ENCODE peak calls at places on chromosome 18, in nine cellular contexts. One of them, this sample, is unnamed.

GRCh38 chr18:37922162-37922561 is 356.6 kb upstream of the CELF4 start:
- DNase-seq in CD14-positive monocyte: no peak
- DNase-seq in substantia nigra: no peak
- DNase-seq in T-helper 9 cell: no peak
- DNase-seq in T-cell: no peak
- DNase-seq in fibroblast of lung: no peak
- DNase-seq in cardiac fibroblast: no peak
- DNase-seq in H9: no peak
- DNase-seq in nucleus accumbens: no peak
- DNase-seq in this sample: peak

GRCh38 chr18:29586210-29586609 is 1409.3 kb upstream of the CDH2 start:
- DNase-seq in CD14-positive monocyte: no peak
- DNase-seq in substantia nigra: no peak
- DNase-seq in T-helper 9 cell: no peak
- DNase-seq in T-cell: no peak
- DNase-seq in fibroblast of lung: no peak
- DNase-seq in cardiac fibroblast: no peak
- DNase-seq in H9: peak
- DNase-seq in nucleus accumbens: no peak
- DNase-seq in this sample: no peak

GRCh38 chr18:48715651-48716354 is 177.0 kb downstream of the CTIF start:
- DNase-seq in CD14-positive monocyte: peak
- DNase-seq in substantia nigra: no peak
- DNase-seq in T-helper 9 cell: no peak
- DNase-seq in T-cell: no peak
- DNase-seq in fibroblast of lung: no peak
- DNase-seq in cardiac fibroblast: no peak
- DNase-seq in H9: no peak
- DNase-seq in nucleus accumbens: no peak
- DNase-seq in this sample: no peak

GRCh38 chr18:27004056-27004829 is 138.7 kb upstream of the AQP4 start:
- DNase-seq in CD14-positive monocyte: no peak
- DNase-seq in substantia nigra: no peak
- DNase-seq in T-helper 9 cell: no peak
- DNase-seq in T-cell: no peak
- DNase-seq in fibroblast of lung: peak
- DNase-seq in cardiac fibroblast: peak
- DNase-seq in H9: no peak
- DNase-seq in nucleus accumbens: no peak
- DNase-seq in this sample: no peak

GRCh38 chr18:12342661-12343060 is 34.4 kb downstream of the AFG3L2 start:
- DNase-seq in CD14-positive monocyte: no peak
- DNase-seq in substantia nigra: no peak
- DNase-seq in T-helper 9 cell: no peak
- DNase-seq in T-cell: no peak
- DNase-seq in fibroblast of lung: no peak
- DNase-seq in cardiac fibroblast: no peak
- DNase-seq in H9: no peak
- DNase-seq in nucleus accumbens: no peak
- DNase-seq in this sample: no peak

GRCh38 chr18:55879331-55879730 is 291.3 kb upstream of the TCF4 start:
- DNase-seq in CD14-positive monocyte: no peak
- DNase-seq in substantia nigra: no peak
- DNase-seq in T-helper 9 cell: no peak
- DNase-seq in T-cell: no peak
- DNase-seq in fibroblast of lung: peak
- DNase-seq in cardiac fibroblast: no peak
- DNase-seq in H9: no peak
- DNase-seq in nucleus accumbens: no peak
- DNase-seq in this sample: no peak

GRCh38 chr18:36377626-36378025 is 80.1 kb downstream of the FHOD3 start:
- DNase-seq in CD14-positive monocyte: no peak
- DNase-seq in substantia nigra: no peak
- DNase-seq in T-helper 9 cell: no peak
- DNase-seq in T-cell: no peak
- DNase-seq in fibroblast of lung: no peak
- DNase-seq in cardiac fibroblast: no peak
- DNase-seq in H9: no peak
- DNase-seq in nucleus accumbens: no peak
- DNase-seq in this sample: no peak

GRCh38 chr18:1213126-1213525 is 308.5 kb downstream of the ADCYAP1 start:
- DNase-seq in CD14-positive monocyte: no peak
- DNase-seq in substantia nigra: no peak
- DNase-seq in T-helper 9 cell: no peak
- DNase-seq in T-cell: no peak
- DNase-seq in fibroblast of lung: no peak
- DNase-seq in cardiac fibroblast: no peak
- DNase-seq in H9: no peak
- DNase-seq in nucleus accumbens: no peak
- DNase-seq in this sample: no peak

GRCh38 chr18:44696892-44697291 is 16.2 kb downstream of the SETBP1 start:
- DNase-seq in CD14-positive monocyte: no peak
- DNase-seq in substantia nigra: no peak
- DNase-seq in T-helper 9 cell: no peak
- DNase-seq in T-cell: no peak
- DNase-seq in fibroblast of lung: peak
- DNase-seq in cardiac fibroblast: peak
- DNase-seq in H9: peak
- DNase-seq in nucleus accumbens: no peak
- DNase-seq in this sample: no peak

GRCh38 chr18:46332956-46333355 is 228.8 kb downstream of the HAUS1 start:
- DNase-seq in CD14-positive monocyte: no peak
- DNase-seq in substantia nigra: no peak
- DNase-seq in T-helper 9 cell: no peak
- DNase-seq in T-cell: no peak
- DNase-seq in fibroblast of lung: no peak
- DNase-seq in cardiac fibroblast: no peak
- DNase-seq in H9: no peak
- DNase-seq in nucleus accumbens: peak
- DNase-seq in this sample: no peak

GRCh38 chr18:45688834-45689233 is 35.1 kb upstream of the SLC14A1 start:
- DNase-seq in CD14-positive monocyte: no peak
- DNase-seq in substantia nigra: no peak
- DNase-seq in T-helper 9 cell: peak
- DNase-seq in T-cell: peak
- DNase-seq in fibroblast of lung: no peak
- DNase-seq in cardiac fibroblast: no peak
- DNase-seq in H9: no peak
- DNase-seq in nucleus accumbens: no peak
- DNase-seq in this sample: no peak

GRCh38 chr18:10164241-10165160 is 250.7 kb downstream of the VAPA start:
- DNase-seq in CD14-positive monocyte: no peak
- DNase-seq in substantia nigra: no peak
- DNase-seq in T-helper 9 cell: no peak
- DNase-seq in T-cell: no peak
- DNase-seq in fibroblast of lung: no peak
- DNase-seq in cardiac fibroblast: no peak
- DNase-seq in H9: no peak
- DNase-seq in nucleus accumbens: no peak
- DNase-seq in this sample: no peak

GRCh38 chr18:76847926-76848325 is 25.6 kb downstream of the ZNF236 start:
- DNase-seq in CD14-positive monocyte: no peak
- DNase-seq in substantia nigra: no peak
- DNase-seq in T-helper 9 cell: no peak
- DNase-seq in T-cell: no peak
- DNase-seq in fibroblast of lung: no peak
- DNase-seq in cardiac fibroblast: no peak
- DNase-seq in H9: peak
- DNase-seq in nucleus accumbens: no peak
- DNase-seq in this sample: no peak

GRCh38 chr18:46672062-46672970 is 15.3 kb upstream of the LOXHD1 start:
- DNase-seq in CD14-positive monocyte: no peak
- DNase-seq in substantia nigra: no peak
- DNase-seq in T-helper 9 cell: no peak
- DNase-seq in T-cell: no peak
- DNase-seq in fibroblast of lung: peak
- DNase-seq in cardiac fibroblast: no peak
- DNase-seq in H9: no peak
- DNase-seq in nucleus accumbens: no peak
- DNase-seq in this sample: no peak

GRCh38 chr18:73841661-73842060 is 306.0 kb downstream of the FBXO15 start:
- DNase-seq in CD14-positive monocyte: no peak
- DNase-seq in substantia nigra: no peak
- DNase-seq in T-helper 9 cell: no peak
- DNase-seq in T-cell: no peak
- DNase-seq in fibroblast of lung: no peak
- DNase-seq in cardiac fibroblast: no peak
- DNase-seq in H9: no peak
- DNase-seq in nucleus accumbens: no peak
- DNase-seq in this sample: no peak

GRCh38 chr18:41940506-41941215 is 14.4 kb upstream of the PIK3C3 start:
- DNase-seq in CD14-positive monocyte: no peak
- DNase-seq in substantia nigra: no peak
- DNase-seq in T-helper 9 cell: no peak
- DNase-seq in T-cell: no peak
- DNase-seq in fibroblast of lung: peak
- DNase-seq in cardiac fibroblast: peak
- DNase-seq in H9: peak
- DNase-seq in nucleus accumbens: no peak
- DNase-seq in this sample: no peak

GRCh38 chr18:23134780-23135678 is at the start of gene CABLES1:
- DNase-seq in CD14-positive monocyte: no peak
- DNase-seq in substantia nigra: peak
- DNase-seq in T-helper 9 cell: no peak
- DNase-seq in T-cell: no peak
- DNase-seq in fibroblast of lung: peak
- DNase-seq in cardiac fibroblast: peak
- DNase-seq in H9: peak
- DNase-seq in nucleus accumbens: peak
- DNase-seq in this sample: peak

GRCh38 chr18:332721-333513 is 65.1 kb upstream of the THOC1 start:
- DNase-seq in CD14-positive monocyte: no peak
- DNase-seq in substantia nigra: peak
- DNase-seq in T-helper 9 cell: no peak
- DNase-seq in T-cell: no peak
- DNase-seq in fibroblast of lung: peak
- DNase-seq in cardiac fibroblast: no peak
- DNase-seq in H9: no peak
- DNase-seq in nucleus accumbens: no peak
- DNase-seq in this sample: no peak

GRCh38 chr18:27808678-27809077 is 368.3 kb downstream of the CDH2 start:
- DNase-seq in CD14-positive monocyte: no peak
- DNase-seq in substantia nigra: no peak
- DNase-seq in T-helper 9 cell: no peak
- DNase-seq in T-cell: no peak
- DNase-seq in fibroblast of lung: peak
- DNase-seq in cardiac fibroblast: no peak
- DNase-seq in H9: no peak
- DNase-seq in nucleus accumbens: no peak
- DNase-seq in this sample: no peak

GRCh38 chr18:45672637-45673036 is 51.3 kb upstream of the SLC14A1 start:
- DNase-seq in CD14-positive monocyte: no peak
- DNase-seq in substantia nigra: no peak
- DNase-seq in T-helper 9 cell: no peak
- DNase-seq in T-cell: no peak
- DNase-seq in fibroblast of lung: no peak
- DNase-seq in cardiac fibroblast: no peak
- DNase-seq in H9: no peak
- DNase-seq in nucleus accumbens: no peak
- DNase-seq in this sample: no peak

GRCh38 chr18:62759704-62760402 is 44.5 kb downstream of the PHLPP1 start:
- DNase-seq in CD14-positive monocyte: no peak
- DNase-seq in substantia nigra: no peak
- DNase-seq in T-helper 9 cell: no peak
- DNase-seq in T-cell: no peak
- DNase-seq in fibroblast of lung: peak
- DNase-seq in cardiac fibroblast: peak
- DNase-seq in H9: no peak
- DNase-seq in nucleus accumbens: no peak
- DNase-seq in this sample: peak

GRCh38 chr18:13775058-13775457 is 48.6 kb downstream of the RNMT start:
- DNase-seq in CD14-positive monocyte: no peak
- DNase-seq in substantia nigra: no peak
- DNase-seq in T-helper 9 cell: no peak
- DNase-seq in T-cell: no peak
- DNase-seq in fibroblast of lung: no peak
- DNase-seq in cardiac fibroblast: no peak
- DNase-seq in H9: no peak
- DNase-seq in nucleus accumbens: no peak
- DNase-seq in this sample: no peak

GRCh38 chr18:13477147-13477683 is 249.1 kb downstream of the FAM210A start:
- DNase-seq in CD14-positive monocyte: no peak
- DNase-seq in substantia nigra: no peak
- DNase-seq in T-helper 9 cell: no peak
- DNase-seq in T-cell: no peak
- DNase-seq in fibroblast of lung: no peak
- DNase-seq in cardiac fibroblast: no peak
- DNase-seq in H9: no peak
- DNase-seq in nucleus accumbens: no peak
- DNase-seq in this sample: no peak

GRCh38 chr18:28087173-28087563 is 89.8 kb downstream of the CDH2 start:
- DNase-seq in CD14-positive monocyte: no peak
- DNase-seq in substantia nigra: no peak
- DNase-seq in T-helper 9 cell: no peak
- DNase-seq in T-cell: no peak
- DNase-seq in fibroblast of lung: peak
- DNase-seq in cardiac fibroblast: peak
- DNase-seq in H9: no peak
- DNase-seq in nucleus accumbens: no peak
- DNase-seq in this sample: peak

GRCh38 chr18:74896390-74896991 is 298.8 kb downstream of the ZNF407 start:
- DNase-seq in CD14-positive monocyte: no peak
- DNase-seq in substantia nigra: no peak
- DNase-seq in T-helper 9 cell: peak
- DNase-seq in T-cell: peak
- DNase-seq in fibroblast of lung: no peak
- DNase-seq in cardiac fibroblast: peak
- DNase-seq in H9: peak
- DNase-seq in nucleus accumbens: no peak
- DNase-seq in this sample: no peak

GRCh38 chr18:42048150-42048549 is 93.1 kb downstream of the PIK3C3 start:
- DNase-seq in CD14-positive monocyte: no peak
- DNase-seq in substantia nigra: no peak
- DNase-seq in T-helper 9 cell: no peak
- DNase-seq in T-cell: no peak
- DNase-seq in fibroblast of lung: peak
- DNase-seq in cardiac fibroblast: peak
- DNase-seq in H9: no peak
- DNase-seq in nucleus accumbens: no peak
- DNase-seq in this sample: peak

GRCh38 chr18:73785276-73785675 is 362.4 kb downstream of the FBXO15 start:
- DNase-seq in CD14-positive monocyte: no peak
- DNase-seq in substantia nigra: no peak
- DNase-seq in T-helper 9 cell: no peak
- DNase-seq in T-cell: no peak
- DNase-seq in fibroblast of lung: peak
- DNase-seq in cardiac fibroblast: peak
- DNase-seq in H9: no peak
- DNase-seq in nucleus accumbens: no peak
- DNase-seq in this sample: no peak

GRCh38 chr18:12518832-12519534 is 111.3 kb downstream of the PRELID3A start:
- DNase-seq in CD14-positive monocyte: no peak
- DNase-seq in substantia nigra: no peak
- DNase-seq in T-helper 9 cell: no peak
- DNase-seq in T-cell: no peak
- DNase-seq in fibroblast of lung: no peak
- DNase-seq in cardiac fibroblast: no peak
- DNase-seq in H9: no peak
- DNase-seq in nucleus accumbens: no peak
- DNase-seq in this sample: no peak

GRCh38 chr18:9715974-9716373 is 7.9 kb downstream of the RAB31 start:
- DNase-seq in CD14-positive monocyte: no peak
- DNase-seq in substantia nigra: no peak
- DNase-seq in T-helper 9 cell: no peak
- DNase-seq in T-cell: no peak
- DNase-seq in fibroblast of lung: no peak
- DNase-seq in cardiac fibroblast: no peak
- DNase-seq in H9: no peak
- DNase-seq in nucleus accumbens: no peak
- DNase-seq in this sample: no peak

GRCh38 chr18:9563326-9563725 is 51.0 kb downstream of the PPP4R1 start:
- DNase-seq in CD14-positive monocyte: no peak
- DNase-seq in substantia nigra: no peak
- DNase-seq in T-helper 9 cell: no peak
- DNase-seq in T-cell: no peak
- DNase-seq in fibroblast of lung: no peak
- DNase-seq in cardiac fibroblast: no peak
- DNase-seq in H9: no peak
- DNase-seq in nucleus accumbens: no peak
- DNase-seq in this sample: no peak

GRCh38 chr18:63905361-63905760 is 2.4 kb upstream of the SERPINB10 start:
- DNase-seq in CD14-positive monocyte: no peak
- DNase-seq in substantia nigra: no peak
- DNase-seq in T-helper 9 cell: no peak
- DNase-seq in T-cell: no peak
- DNase-seq in fibroblast of lung: no peak
- DNase-seq in cardiac fibroblast: no peak
- DNase-seq in H9: no peak
- DNase-seq in nucleus accumbens: no peak
- DNase-seq in this sample: no peak

This sample was measured in MG63.